ENCODE peak calls at places on chromosomes 4 and X, in five cellular contexts. M, H, X, B and A are unnamed samples.

GRCh38 chrX:154546354-154547244 is at the start of gene G6PD:
- DNase-seq in X (peak), M (peak), B (no peak), H (peak), A (peak)

GRCh38 chrX:86078650-86079049 is 31.3 kb upstream of the CHM start:
- DNase-seq in M (no peak), B (no peak), X (no peak), H (no peak), A (no peak)

GRCh38 chr4:100240008-100240407 is 49.7 kb upstream of the DDIT4L start:
- DNase-seq in H (no peak), M (no peak), B (no peak), X (no peak), A (no peak)

GRCh38 chr4:3514221-3514780 is 17.9 kb downstream of the LRPAP1 start:
- DNase-seq in H (no peak), B (peak), X (no peak), M (no peak), A (peak)

GRCh38 chrX:17876135-17876534 is 15.0 kb upstream of the RAI2 start:
- DNase-seq in H (no peak), B (no peak), M (no peak), X (peak), A (no peak)

GRCh38 chr4:75675004-75675531 is 1.9 kb upstream of the G3BP2 start:
- DNase-seq in H (no peak), X (no peak), B (no peak), M (no peak), A (no peak)

GRCh38 chrX:39195156-39195555 is 393.9 kb downstream of the MID1IP1 start:
- DNase-seq in M (no peak), B (no peak), X (peak), H (no peak), A (peak)

GRCh38 chr4:26753642-26754041 is 107.0 kb upstream of the STIM2 start:
- DNase-seq in B (peak), H (peak), X (no peak), M (no peak), A (no peak)

GRCh38 chr4:61619528-61619927 is 419.4 kb downstream of the ADGRL3 start:
- DNase-seq in B (no peak), M (no peak), X (peak), H (no peak), A (no peak)

GRCh38 chrX:84123585-84123984 is 64.4 kb downstream of the RPS6KA6 start:
- DNase-seq in M (no peak), H (no peak), X (no peak), B (no peak), A (no peak)

GRCh38 chrX:56811599-56811998 is 82.6 kb downstream of the NBDY start:
- DNase-seq in H (no peak), B (no peak), X (no peak), M (no peak), A (no peak)

GRCh38 chr4:22573198-22573597 is 57.3 kb upstream of the ADGRA3 start:
- DNase-seq in M (no peak), X (no peak), B (peak), H (no peak), A (no peak)

GRCh38 chr4:72948080-72948479 is 121.4 kb downstream of the COX18 start:
- DNase-seq in H (no peak), M (no peak), X (no peak), B (no peak), A (no peak)

GRCh38 chr4:37454263-37454800 is 209.8 kb downstream of the NWD2 start:
- DNase-seq in X (peak), B (no peak), M (no peak), H (no peak), A (no peak)

GRCh38 chr4:37946503-37947179 is 13.6 kb upstream of the PTTG2 start:
- DNase-seq in B (peak), M (no peak), H (no peak), X (no peak), A (no peak)

GRCh38 chr4:126897038-126897437 is 735.7 kb upstream of the INTU start:
- DNase-seq in X (no peak), M (no peak), H (no peak), B (no peak), A (no peak)

GRCh38 chr4:899556-899906 is 32.6 kb downstream of the GAK start:
- DNase-seq in H (no peak), M (no peak), X (no peak), B (no peak), A (no peak)

GRCh38 chr4:81454498-81454897 is 17.2 kb downstream of the RASGEF1B start:
- DNase-seq in M (no peak), B (no peak), X (no peak), H (peak), A (no peak)

GRCh38 chr4:83686166-83686565 is 150.3 kb downstream of the GPAT3 start:
- DNase-seq in B (no peak), H (peak), M (no peak), X (no peak), A (no peak)

GRCh38 chr4:620851-621261 is 4.5 kb upstream of the PDE6B start:
- DNase-seq in M (no peak), B (no peak), X (no peak), H (no peak), A (no peak)

GRCh38 chr4:182578402-182578801 is 335.2 kb downstream of the TENM3 start:
- DNase-seq in M (no peak), X (no peak), H (peak), B (no peak), A (no peak)

GRCh38 chrX:74065831-74066390 is 238.1 kb upstream of the ZCCHC13 start:
- DNase-seq in H (no peak), X (no peak), B (no peak), M (no peak), A (no peak)

GRCh38 chr4:19983072-19983471 is 268.6 kb upstream of the SLIT2 start:
- DNase-seq in M (no peak), H (peak), X (no peak), B (no peak), A (no peak)

GRCh38 chr4:166838975-166839614 is 395.2 kb downstream of the SPOCK3 start:
- DNase-seq in X (no peak), M (no peak), B (no peak), H (no peak), A (no peak)

GRCh38 chrX:113982766-113983165 is 601.1 kb upstream of the HTR2C start:
- DNase-seq in X (no peak), M (no peak), H (no peak), B (no peak), A (no peak)

GRCh38 chrX:2500091-2500680 is 590 bp downstream of the DHRSX start:
- DNase-seq in B (peak), X (peak), M (peak), H (peak), A (peak)

GRCh38 chr4:150411527-150411926 is 170.4 kb upstream of the MAB21L2 start:
- DNase-seq in H (no peak), M (no peak), B (no peak), X (no peak), A (no peak)

GRCh38 chr4:79492148-79492547 is 84.1 kb upstream of the GK2 start:
- DNase-seq in M (no peak), H (no peak), X (no peak), B (no peak), A (no peak)

GRCh38 chr4:156971623-156972369 is at the start of gene PDGFC:
- DNase-seq in H (peak), M (peak), X (peak), B (peak), A (peak)

GRCh38 chr4:106201373-106201772 is 114.6 kb downstream of the TBCK start:
- DNase-seq in M (no peak), B (no peak), X (no peak), H (peak), A (no peak)
- TF ChIP-seq CTCF in M (peak), B (peak), X (peak), H (peak), A (peak)

GRCh38 chrX:121128946-121129345 is 81.5 kb downstream of the GLUD2 start:
- DNase-seq in X (no peak), H (no peak), M (no peak), B (no peak), A (no peak)
- TF ChIP-seq CTCF in X (no peak), H (no peak), M (no peak), B (no peak), A (no peak)

GRCh38 chrX:47540754-47541538 is 20.1 kb upstream of the ARAF start:
- DNase-seq in X (peak), B (peak), M (peak), H (peak), A (peak)
- TF ChIP-seq CTCF in X (peak), B (peak), M (peak), H (peak), A (peak)

GRCh38 chr4:7686166-7686870 is 251.6 kb upstream of the PSAPL1 start:
- DNase-seq in X (no peak), H (no peak), M (no peak), B (peak), A (peak)

GRCh38 chr4:7684294-7684693 is 249.6 kb upstream of the PSAPL1 start:
- DNase-seq in H (no peak), X (no peak), B (no peak), M (no peak), A (no peak)

GRCh38 chr4:7689773-7690693 is 249.6 kb downstream of the AFAP1 start:
- DNase-seq in B (peak), H (no peak), X (no peak), M (no peak), A (no peak)

GRCh38 chr4:7687796-7688195 is 251.9 kb downstream of the AFAP1 start:
- DNase-seq in H (no peak), B (peak), M (no peak), X (no peak), A (no peak)

GRCh38 chr4:7687006-7687405 is 252.3 kb upstream of the PSAPL1 start:
- DNase-seq in B (peak), X (no peak), M (no peak), H (no peak), A (no peak)
- TF ChIP-seq CTCF in B (no peak), X (no peak), M (no peak), H (peak), A (no peak)

GRCh38 chrX:70422886-70423336 is at the start of gene GDPD2:
- DNase-seq in B (no peak), M (peak), X (peak), H (no peak), A (no peak)
- TF ChIP-seq CTCF in B (peak), M (no peak), X (peak), H (no peak), A (no peak)

DNA sequence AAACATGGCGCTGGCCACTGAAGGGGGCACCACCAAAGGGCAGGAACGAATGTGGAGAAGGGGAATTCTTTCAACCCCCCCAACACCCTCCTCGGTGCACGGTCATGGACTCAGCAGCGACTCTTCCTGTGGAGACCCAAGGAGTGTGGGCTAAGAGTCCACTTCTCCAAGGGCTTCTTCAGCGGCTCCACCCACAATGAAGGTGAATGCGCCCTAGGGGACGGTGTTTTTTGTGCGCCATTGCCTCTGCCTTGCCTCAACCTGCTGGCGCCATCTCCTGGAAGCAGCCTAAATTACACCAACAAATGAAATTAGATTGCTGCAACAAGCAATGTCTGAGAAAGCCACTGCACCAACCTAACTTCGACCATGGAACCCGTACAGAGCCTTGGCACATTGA is 169.2 kb upstream of the MAGEB18 start:
- DNase-seq in M (peak), B (no peak), X (peak), H (no peak), A (peak)
- TF ChIP-seq CTCF in M (peak), B (no peak), X (peak), H (peak), A (peak)

GRCh38 chr4:140049924-140050681 is 103.9 kb downstream of the MAML3 start:
- DNase-seq in M (peak), X (peak), B (no peak), H (peak), A (peak)
- TF ChIP-seq CTCF in M (peak), X (peak), B (peak), H (peak), A (peak)